ENCODE peak calls at places on chromosomes 6 and 20, in eight cellular contexts. X is breast epithelium, L is heart left ventricle, S is mesenchymal stem cell, N is progenitor cell of endocrine pancreas, A is LoVo, V is AG08396, I is GF-D8. Q is an unnamed sample.
A peak's percentile ranks its signal among the peaks of the same experiment; 100 is the strongest.

GRCh38 chr20:478949-479429 is 16.7 kb upstream of the TBC1D20 start:
- DNase-seq in X (no peak), L (peak; percentile 16), S (peak; percentile 78), N (no peak), A (peak; percentile 64), V (peak; percentile 39), I (peak; percentile 25), Q (peak; percentile 58)

GRCh38 chr6:42929928-42930360 is 664 bp downstream of the CNPY3 start:
- DNase-seq in X (no peak), L (peak; percentile 17), S (peak; percentile 89), N (no peak), A (peak; percentile 50), V (peak; percentile 57), I (peak; percentile 86), Q (peak; percentile 64)

GRCh38 chr6:13762648-13763441 is 51.2 kb upstream of the RANBP9 start:
- DNase-seq in X (no peak), L (no peak), S (peak; percentile 97), N (no peak), A (no peak), V (peak; percentile 82), I (peak; percentile 97), Q (peak; percentile 30)

GRCh38 chr6:138804986-138805385 is 9.1 kb downstream of the ECT2L start:
- DNase-seq in X (no peak), L (no peak), S (no peak), N (no peak), A (no peak), V (no peak), I (no peak), Q (no peak)

GRCh38 chr6:170162011-170162770 is 128.7 kb downstream of the DLL1 start:
- DNase-seq in X (peak; percentile 47), L (no peak), S (no peak), N (no peak), A (no peak), V (no peak), I (no peak), Q (no peak)

GRCh38 chr6:32529697-32530429 is at the start of gene HLA-DRB5:
- DNase-seq in X (peak; percentile 37), L (peak; percentile 63), S (no peak), N (no peak), A (no peak), V (no peak), I (no peak), Q (peak; percentile 37)

GRCh38 chr20:60100780-60101179 is 142.6 kb downstream of the CDH26 start:
- DNase-seq in X (no peak), L (no peak), S (no peak), N (no peak), A (no peak), V (no peak), I (no peak), Q (no peak)

GRCh38 chr6:157314705-157315321 is 8.5 kb downstream of the TMEM242 start:
- DNase-seq in X (no peak), L (no peak), S (peak; percentile 76), N (no peak), A (peak; percentile 63), V (peak; percentile 53), I (no peak), Q (peak; percentile 75)

GRCh38 chr6:154874684-154875594 is 120.2 kb upstream of the TIAM2 start:
- DNase-seq in X (no peak), L (no peak), S (no peak), N (no peak), A (no peak), V (no peak), I (no peak), Q (no peak)

GRCh38 chr6:140052757-140053729 is 678.6 kb upstream of the CITED2 start:
- DNase-seq in X (no peak), L (no peak), S (peak; percentile 52), N (no peak), A (no peak), V (no peak), I (no peak), Q (no peak)

GRCh38 chr20:44477151-44477550 is 1.5 kb downstream of the TTPAL start:
- DNase-seq in X (no peak), L (no peak), S (no peak), N (no peak), A (no peak), V (no peak), I (no peak), Q (no peak)

GRCh38 chr6:46421239-46421638 is 70.0 kb downstream of the RCAN2 start:
- DNase-seq in X (no peak), L (no peak), S (peak; percentile 16), N (no peak), A (no peak), V (no peak), I (no peak), Q (no peak)

GRCh38 chr6:128311944-128312570 is 208.3 kb downstream of the PTPRK start:
- DNase-seq in X (no peak), L (no peak), S (no peak), N (no peak), A (no peak), V (no peak), I (no peak), Q (no peak)

GRCh38 chr20:31547017-31547675 is 32.9 kb downstream of the HM13 start:
- DNase-seq in X (peak; percentile 85), L (peak; percentile 86), S (peak; percentile 97), N (peak; percentile 60), A (peak; percentile 86), V (peak; percentile 74), I (peak; percentile 65), Q (peak; percentile 80)

GRCh38 chr20:38109025-38109541 is 56.0 kb downstream of the TGM2 start:
- DNase-seq in X (no peak), L (peak; percentile 54), S (peak; percentile 93), N (no peak), A (no peak), V (no peak), I (no peak), Q (no peak)

GRCh38 chr6:137874204-137875001 is 7.3 kb downstream of the TNFAIP3 start:
- DNase-seq in X (no peak), L (no peak), S (peak; percentile 44), N (no peak), A (no peak), V (no peak), I (no peak), Q (no peak)